ENCODE peak calls at places on chromosome 7, in five cellular contexts. One of them, this sample, is unnamed.

GRCh38 chr7:56079450-56080185 is 13.1 kb downstream of the PHKG1 start:
- DNase-seq in body of pancreas: peak; percentile 77
- DNase-seq in stimulated activated CD8-positive, alpha-beta memory T cell treated with anti-CD3 and anti-CD28 coated beads, Interleukin-7, amount 100 ng/mL, for 1 hour: no peak
- DNase-seq in fibroblast of the conjunctiva: peak; percentile 56
- DNase-seq in stimulated activated CD4-positive, alpha-beta T cell treated with anti-CD3 and anti-CD28 coated beads, TNF-alpha, amount 100 ng/mL, for 24 hours: no peak
- DNase-seq in this sample: peak; percentile 72

GRCh38 chr7:916291-916941 is 38.1 kb downstream of the ADAP1 start:
- DNase-seq in body of pancreas: no peak
- DNase-seq in stimulated activated CD8-positive, alpha-beta memory T cell treated with anti-CD3 and anti-CD28 coated beads, Interleukin-7, amount 100 ng/mL, for 1 hour: no peak
- DNase-seq in fibroblast of the conjunctiva: no peak
- DNase-seq in stimulated activated CD4-positive, alpha-beta T cell treated with anti-CD3 and anti-CD28 coated beads, TNF-alpha, amount 100 ng/mL, for 24 hours: no peak
- DNase-seq in this sample: peak; percentile 72

GRCh38 chr7:100893910-100894763 is 1.6 kb downstream of the ACHE start:
- DNase-seq in body of pancreas: no peak
- DNase-seq in stimulated activated CD8-positive, alpha-beta memory T cell treated with anti-CD3 and anti-CD28 coated beads, Interleukin-7, amount 100 ng/mL, for 1 hour: no peak
- DNase-seq in fibroblast of the conjunctiva: no peak
- DNase-seq in stimulated activated CD4-positive, alpha-beta T cell treated with anti-CD3 and anti-CD28 coated beads, TNF-alpha, amount 100 ng/mL, for 24 hours: no peak
- DNase-seq in this sample: no peak

GRCh38 chr7:27183682-27184341 is 1.2 kb downstream of the HOXA11 start:
- DNase-seq in body of pancreas: peak; percentile 9
- DNase-seq in stimulated activated CD8-positive, alpha-beta memory T cell treated with anti-CD3 and anti-CD28 coated beads, Interleukin-7, amount 100 ng/mL, for 1 hour: no peak
- DNase-seq in fibroblast of the conjunctiva: no peak
- DNase-seq in stimulated activated CD4-positive, alpha-beta T cell treated with anti-CD3 and anti-CD28 coated beads, TNF-alpha, amount 100 ng/mL, for 24 hours: no peak
- DNase-seq in this sample: peak; percentile 45

GRCh38 chr7:124720195-124720594 is 45.4 kb downstream of the GPR37 start:
- DNase-seq in body of pancreas: no peak
- DNase-seq in stimulated activated CD8-positive, alpha-beta memory T cell treated with anti-CD3 and anti-CD28 coated beads, Interleukin-7, amount 100 ng/mL, for 1 hour: no peak
- DNase-seq in fibroblast of the conjunctiva: no peak
- DNase-seq in stimulated activated CD4-positive, alpha-beta T cell treated with anti-CD3 and anti-CD28 coated beads, TNF-alpha, amount 100 ng/mL, for 24 hours: no peak
- DNase-seq in this sample: no peak

GRCh38 chr7:112410087-112410486 is 40.2 kb upstream of the IFRD1 start:
- DNase-seq in body of pancreas: no peak
- DNase-seq in stimulated activated CD8-positive, alpha-beta memory T cell treated with anti-CD3 and anti-CD28 coated beads, Interleukin-7, amount 100 ng/mL, for 1 hour: no peak
- DNase-seq in fibroblast of the conjunctiva: no peak
- DNase-seq in stimulated activated CD4-positive, alpha-beta T cell treated with anti-CD3 and anti-CD28 coated beads, TNF-alpha, amount 100 ng/mL, for 24 hours: no peak
- DNase-seq in this sample: no peak

GRCh38 chr7:2505401-2505800 is 14.2 kb upstream of the LFNG start:
- DNase-seq in body of pancreas: no peak
- DNase-seq in stimulated activated CD8-positive, alpha-beta memory T cell treated with anti-CD3 and anti-CD28 coated beads, Interleukin-7, amount 100 ng/mL, for 1 hour: no peak
- DNase-seq in fibroblast of the conjunctiva: no peak
- DNase-seq in stimulated activated CD4-positive, alpha-beta T cell treated with anti-CD3 and anti-CD28 coated beads, TNF-alpha, amount 100 ng/mL, for 24 hours: no peak
- DNase-seq in this sample: no peak

GRCh38 chr7:117123311-117123926 is 170.1 kb downstream of the ST7 start:
- DNase-seq in body of pancreas: no peak
- DNase-seq in stimulated activated CD8-positive, alpha-beta memory T cell treated with anti-CD3 and anti-CD28 coated beads, Interleukin-7, amount 100 ng/mL, for 1 hour: no peak
- DNase-seq in fibroblast of the conjunctiva: no peak
- DNase-seq in stimulated activated CD4-positive, alpha-beta T cell treated with anti-CD3 and anti-CD28 coated beads, TNF-alpha, amount 100 ng/mL, for 24 hours: no peak
- DNase-seq in this sample: no peak

GRCh38 chr7:86846494-86847190 is 202.9 kb downstream of the GRM3 start:
- DNase-seq in body of pancreas: peak; percentile 57
- DNase-seq in stimulated activated CD8-positive, alpha-beta memory T cell treated with anti-CD3 and anti-CD28 coated beads, Interleukin-7, amount 100 ng/mL, for 1 hour: no peak
- DNase-seq in fibroblast of the conjunctiva: no peak
- DNase-seq in stimulated activated CD4-positive, alpha-beta T cell treated with anti-CD3 and anti-CD28 coated beads, TNF-alpha, amount 100 ng/mL, for 24 hours: no peak
- DNase-seq in this sample: peak; percentile 15

GRCh38 chr7:124101173-124101768 is 68.4 kb upstream of the TMEM229A start:
- DNase-seq in body of pancreas: peak; percentile 25
- DNase-seq in stimulated activated CD8-positive, alpha-beta memory T cell treated with anti-CD3 and anti-CD28 coated beads, Interleukin-7, amount 100 ng/mL, for 1 hour: no peak
- DNase-seq in fibroblast of the conjunctiva: no peak
- DNase-seq in stimulated activated CD4-positive, alpha-beta T cell treated with anti-CD3 and anti-CD28 coated beads, TNF-alpha, amount 100 ng/mL, for 24 hours: no peak
- DNase-seq in this sample: peak; percentile 50

GRCh38 chr7:46999866-47000265 is 582.0 kb downstream of the TNS3 start:
- DNase-seq in body of pancreas: no peak
- DNase-seq in stimulated activated CD8-positive, alpha-beta memory T cell treated with anti-CD3 and anti-CD28 coated beads, Interleukin-7, amount 100 ng/mL, for 1 hour: no peak
- DNase-seq in fibroblast of the conjunctiva: no peak
- DNase-seq in stimulated activated CD4-positive, alpha-beta T cell treated with anti-CD3 and anti-CD28 coated beads, TNF-alpha, amount 100 ng/mL, for 24 hours: no peak
- DNase-seq in this sample: no peak

GRCh38 chr7:154871483-154871882 is 131.4 kb downstream of the PAXIP1 start:
- DNase-seq in body of pancreas: no peak
- DNase-seq in stimulated activated CD8-positive, alpha-beta memory T cell treated with anti-CD3 and anti-CD28 coated beads, Interleukin-7, amount 100 ng/mL, for 1 hour: no peak
- DNase-seq in fibroblast of the conjunctiva: no peak
- DNase-seq in stimulated activated CD4-positive, alpha-beta T cell treated with anti-CD3 and anti-CD28 coated beads, TNF-alpha, amount 100 ng/mL, for 24 hours: no peak
- DNase-seq in this sample: no peak